ENCODE peak calls at places on chromosomes 5 and 9, in nine cellular contexts. One of them, this sample, is unnamed.

GRCh38 chr5:148799737-148800527 is 26.5 kb upstream of the ADRB2 start:
- DNase-seq in D341Med: no peak
- DNase-seq in fibroblast of pulmonary artery: no peak
- DNase-seq in Caki2: no peak
- DNase-seq in Right ventricle myocardium inferior: no peak
- DNase-seq in activated T-cell treated with anti-CD3 and anti-CD28 coated beads for 1 hour: no peak
- DNase-seq in NT2/D1: no peak
- DNase-seq in iris pigment epithelial cell: no peak
- DNase-seq in M059J: peak
- DNase-seq in this sample: no peak

GRCh38 chr9:105305834-105306233 is 61.4 kb downstream of the SLC44A1 start:
- DNase-seq in D341Med: no peak
- DNase-seq in fibroblast of pulmonary artery: no peak
- DNase-seq in Caki2: no peak
- DNase-seq in Right ventricle myocardium inferior: no peak
- DNase-seq in activated T-cell treated with anti-CD3 and anti-CD28 coated beads for 1 hour: no peak
- DNase-seq in NT2/D1: no peak
- DNase-seq in iris pigment epithelial cell: no peak
- DNase-seq in M059J: no peak
- DNase-seq in this sample: no peak

GRCh38 chr5:178413992-178414391 is 176.2 kb downstream of the COL23A1 start:
- DNase-seq in D341Med: no peak
- DNase-seq in fibroblast of pulmonary artery: no peak
- DNase-seq in Caki2: no peak
- DNase-seq in Right ventricle myocardium inferior: peak
- DNase-seq in activated T-cell treated with anti-CD3 and anti-CD28 coated beads for 1 hour: no peak
- DNase-seq in NT2/D1: no peak
- DNase-seq in iris pigment epithelial cell: no peak
- DNase-seq in M059J: no peak
- DNase-seq in this sample: no peak

GRCh38 chr5:176185133-176185733 is 53.0 kb upstream of the SIMC1 start:
- DNase-seq in D341Med: no peak
- DNase-seq in fibroblast of pulmonary artery: no peak
- DNase-seq in Caki2: no peak
- DNase-seq in Right ventricle myocardium inferior: no peak
- DNase-seq in activated T-cell treated with anti-CD3 and anti-CD28 coated beads for 1 hour: no peak
- DNase-seq in NT2/D1: no peak
- DNase-seq in iris pigment epithelial cell: no peak
- DNase-seq in M059J: peak
- DNase-seq in this sample: no peak

GRCh38 chr9:607417-607816 is 234.1 kb upstream of the DMRT1 start:
- DNase-seq in D341Med: no peak
- DNase-seq in fibroblast of pulmonary artery: no peak
- DNase-seq in Caki2: no peak
- DNase-seq in Right ventricle myocardium inferior: no peak
- DNase-seq in activated T-cell treated with anti-CD3 and anti-CD28 coated beads for 1 hour: no peak
- DNase-seq in NT2/D1: no peak
- DNase-seq in iris pigment epithelial cell: no peak
- DNase-seq in M059J: no peak
- DNase-seq in this sample: no peak

GRCh38 chr5:67793418-67793817 is 422.1 kb upstream of the PIK3R1 start:
- DNase-seq in D341Med: no peak
- DNase-seq in fibroblast of pulmonary artery: no peak
- DNase-seq in Caki2: no peak
- DNase-seq in Right ventricle myocardium inferior: no peak
- DNase-seq in activated T-cell treated with anti-CD3 and anti-CD28 coated beads for 1 hour: no peak
- DNase-seq in NT2/D1: no peak
- DNase-seq in iris pigment epithelial cell: no peak
- DNase-seq in M059J: no peak
- DNase-seq in this sample: no peak

GRCh38 chr5:165497707-165498106 is 1992.3 kb downstream of the MAT2B start:
- DNase-seq in D341Med: peak
- DNase-seq in fibroblast of pulmonary artery: peak
- DNase-seq in Caki2: peak
- DNase-seq in Right ventricle myocardium inferior: no peak
- DNase-seq in activated T-cell treated with anti-CD3 and anti-CD28 coated beads for 1 hour: no peak
- DNase-seq in NT2/D1: peak
- DNase-seq in iris pigment epithelial cell: peak
- DNase-seq in M059J: peak
- DNase-seq in this sample: no peak

GRCh38 chr9:102499468-102499867 is 495.7 kb upstream of the CYLC2 start:
- DNase-seq in D341Med: no peak
- DNase-seq in fibroblast of pulmonary artery: peak
- DNase-seq in Caki2: no peak
- DNase-seq in Right ventricle myocardium inferior: no peak
- DNase-seq in activated T-cell treated with anti-CD3 and anti-CD28 coated beads for 1 hour: no peak
- DNase-seq in NT2/D1: no peak
- DNase-seq in iris pigment epithelial cell: peak
- DNase-seq in M059J: no peak
- DNase-seq in this sample: no peak

GRCh38 chr5:143646961-143647360 is 165.0 kb upstream of the HMHB1 start:
- DNase-seq in D341Med: no peak
- DNase-seq in fibroblast of pulmonary artery: no peak
- DNase-seq in Caki2: no peak
- DNase-seq in Right ventricle myocardium inferior: no peak
- DNase-seq in activated T-cell treated with anti-CD3 and anti-CD28 coated beads for 1 hour: no peak
- DNase-seq in NT2/D1: no peak
- DNase-seq in iris pigment epithelial cell: no peak
- DNase-seq in M059J: no peak
- DNase-seq in this sample: no peak

GRCh38 chr5:159451197-159452052 is 121.1 kb upstream of the IL12B start:
- DNase-seq in D341Med: no peak
- DNase-seq in fibroblast of pulmonary artery: peak
- DNase-seq in Caki2: peak
- DNase-seq in Right ventricle myocardium inferior: no peak
- DNase-seq in activated T-cell treated with anti-CD3 and anti-CD28 coated beads for 1 hour: no peak
- DNase-seq in NT2/D1: no peak
- DNase-seq in iris pigment epithelial cell: peak
- DNase-seq in M059J: peak
- DNase-seq in this sample: peak

GRCh38 chr5:100616291-100616690 is 81.1 kb downstream of the FAM174A start:
- DNase-seq in D341Med: no peak
- DNase-seq in fibroblast of pulmonary artery: no peak
- DNase-seq in Caki2: no peak
- DNase-seq in Right ventricle myocardium inferior: no peak
- DNase-seq in activated T-cell treated with anti-CD3 and anti-CD28 coated beads for 1 hour: no peak
- DNase-seq in NT2/D1: no peak
- DNase-seq in iris pigment epithelial cell: no peak
- DNase-seq in M059J: no peak
- DNase-seq in this sample: no peak

GRCh38 chr9:124282442-124283231 is 24.9 kb downstream of the NEK6 start:
- DNase-seq in D341Med: no peak
- DNase-seq in fibroblast of pulmonary artery: peak
- DNase-seq in Caki2: peak
- DNase-seq in Right ventricle myocardium inferior: peak
- DNase-seq in activated T-cell treated with anti-CD3 and anti-CD28 coated beads for 1 hour: no peak
- DNase-seq in NT2/D1: no peak
- DNase-seq in iris pigment epithelial cell: peak
- DNase-seq in M059J: no peak
- DNase-seq in this sample: peak

This sample was measured in right atrium auricular region.